ENCODE peak calls at places on chromosomes 16 and 17, in five cellular contexts. One of them, this sample, is unnamed.

GRCh38 chr17:15210247-15210646 is 54.9 kb downstream of the PMP22 start:
- DNase-seq in HFF-Myc: no peak
- DNase-seq in fibroblast of lung: no peak
- DNase-seq in upper lobe of right lung: no peak
- DNase-seq in fibroblast of villous mesenchyme: no peak
- DNase-seq in this sample: no peak

GRCh38 chr16:89402962-89403361 is 87.4 kb downstream of the ANKRD11 start:
- DNase-seq in HFF-Myc: no peak
- DNase-seq in fibroblast of lung: no peak
- DNase-seq in upper lobe of right lung: no peak
- DNase-seq in fibroblast of villous mesenchyme: no peak
- DNase-seq in this sample: no peak

GRCh38 chr16:78684040-78684611 is 584.7 kb downstream of the WWOX start:
- DNase-seq in HFF-Myc: no peak
- DNase-seq in fibroblast of lung: peak; percentile 98
- DNase-seq in upper lobe of right lung: no peak
- DNase-seq in fibroblast of villous mesenchyme: peak; percentile 98
- DNase-seq in this sample: peak; percentile 69

GRCh38 chr17:28144019-28144418 is 101.5 kb downstream of the NLK start:
- DNase-seq in HFF-Myc: no peak
- DNase-seq in fibroblast of lung: no peak
- DNase-seq in upper lobe of right lung: no peak
- DNase-seq in fibroblast of villous mesenchyme: no peak
- DNase-seq in this sample: no peak

GRCh38 chr16:23699100-23699499 is 13.9 kb downstream of the ERN2 start:
- DNase-seq in HFF-Myc: no peak
- DNase-seq in fibroblast of lung: no peak
- DNase-seq in upper lobe of right lung: no peak
- DNase-seq in fibroblast of villous mesenchyme: no peak
- DNase-seq in this sample: no peak

GRCh38 chr16:9094008-9094846 is 2.8 kb downstream of the HAPSTR1 start:
- DNase-seq in HFF-Myc: no peak
- DNase-seq in fibroblast of lung: no peak
- DNase-seq in upper lobe of right lung: no peak
- DNase-seq in fibroblast of villous mesenchyme: no peak
- DNase-seq in this sample: no peak

GRCh38 chr16:81787659-81788058 is 8.6 kb downstream of the PLCG2 start:
- DNase-seq in HFF-Myc: no peak
- DNase-seq in fibroblast of lung: no peak
- DNase-seq in upper lobe of right lung: no peak
- DNase-seq in fibroblast of villous mesenchyme: no peak
- DNase-seq in this sample: no peak

GRCh38 chr17:64112978-64113377 is 17.0 kb downstream of the ERN1 start:
- DNase-seq in HFF-Myc: no peak
- DNase-seq in fibroblast of lung: no peak
- DNase-seq in upper lobe of right lung: no peak
- DNase-seq in fibroblast of villous mesenchyme: no peak
- DNase-seq in this sample: no peak

GRCh38 chr16:81879625-81880024 is 100.5 kb downstream of the PLCG2 start:
- DNase-seq in HFF-Myc: no peak
- DNase-seq in fibroblast of lung: no peak
- DNase-seq in upper lobe of right lung: no peak
- DNase-seq in fibroblast of villous mesenchyme: no peak
- DNase-seq in this sample: no peak

GRCh38 chr17:2797632-2798031 is 1.4 kb downstream of the RAP1GAP2 start:
- DNase-seq in HFF-Myc: no peak
- DNase-seq in fibroblast of lung: no peak
- DNase-seq in upper lobe of right lung: no peak
- DNase-seq in fibroblast of villous mesenchyme: no peak
- DNase-seq in this sample: no peak

GRCh38 chr16:84357191-84357651 is 11.1 kb upstream of the ATP2C2 start:
- DNase-seq in HFF-Myc: no peak
- DNase-seq in fibroblast of lung: peak; percentile 26
- DNase-seq in upper lobe of right lung: no peak
- DNase-seq in fibroblast of villous mesenchyme: no peak
- DNase-seq in this sample: no peak

GRCh38 chr16:84354306-84354705 is 14.0 kb upstream of the ATP2C2 start:
- DNase-seq in HFF-Myc: no peak
- DNase-seq in fibroblast of lung: no peak
- DNase-seq in upper lobe of right lung: peak; percentile 74
- DNase-seq in fibroblast of villous mesenchyme: no peak
- DNase-seq in this sample: no peak

GRCh38 chr16:84355149-84355548 is 13.2 kb upstream of the ATP2C2 start:
- DNase-seq in HFF-Myc: no peak
- DNase-seq in fibroblast of lung: no peak
- DNase-seq in upper lobe of right lung: no peak
- DNase-seq in fibroblast of villous mesenchyme: no peak
- DNase-seq in this sample: no peak

GRCh38 chr16:84356591-84357116 is 11.7 kb upstream of the ATP2C2 start:
- DNase-seq in HFF-Myc: no peak
- DNase-seq in fibroblast of lung: no peak
- DNase-seq in upper lobe of right lung: no peak
- DNase-seq in fibroblast of villous mesenchyme: no peak
- DNase-seq in this sample: no peak

GRCh38 chr16:84356176-84356575 is 12.2 kb upstream of the ATP2C2 start:
- DNase-seq in HFF-Myc: no peak
- DNase-seq in fibroblast of lung: no peak
- DNase-seq in upper lobe of right lung: no peak
- DNase-seq in fibroblast of villous mesenchyme: no peak
- DNase-seq in this sample: no peak
- H3K4me3 ChIP-seq in HFF-Myc: no peak overlapping the region
- H3K4me3 ChIP-seq in fibroblast of lung: no peak overlapping the region
- H3K4me3 ChIP-seq in upper lobe of right lung: no peak overlapping the region
- H3K4me3 ChIP-seq in fibroblast of villous mesenchyme: no peak overlapping the region
- H3K4me3 ChIP-seq in this sample: no peak overlapping the region

GRCh38 chr17:564526-564925 is 150.1 kb downstream of the VPS53 start:
- DNase-seq in HFF-Myc: no peak
- DNase-seq in fibroblast of lung: no peak
- DNase-seq in upper lobe of right lung: no peak
- DNase-seq in fibroblast of villous mesenchyme: no peak
- DNase-seq in this sample: no peak

GRCh38 chr17:561118-561517 is 153.5 kb downstream of the VPS53 start:
- DNase-seq in HFF-Myc: no peak
- DNase-seq in fibroblast of lung: peak; percentile 37
- DNase-seq in upper lobe of right lung: no peak
- DNase-seq in fibroblast of villous mesenchyme: peak; percentile 41
- DNase-seq in this sample: peak; percentile 81

GRCh38 chr17:565506-565905 is 149.1 kb downstream of the VPS53 start:
- DNase-seq in HFF-Myc: no peak
- DNase-seq in fibroblast of lung: no peak
- DNase-seq in upper lobe of right lung: no peak
- DNase-seq in fibroblast of villous mesenchyme: no peak
- DNase-seq in this sample: no peak

GRCh38 chr17:562174-562573 is 152.5 kb downstream of the VPS53 start:
- DNase-seq in HFF-Myc: no peak
- DNase-seq in fibroblast of lung: no peak
- DNase-seq in upper lobe of right lung: no peak
- DNase-seq in fibroblast of villous mesenchyme: no peak
- DNase-seq in this sample: no peak

DNA sequence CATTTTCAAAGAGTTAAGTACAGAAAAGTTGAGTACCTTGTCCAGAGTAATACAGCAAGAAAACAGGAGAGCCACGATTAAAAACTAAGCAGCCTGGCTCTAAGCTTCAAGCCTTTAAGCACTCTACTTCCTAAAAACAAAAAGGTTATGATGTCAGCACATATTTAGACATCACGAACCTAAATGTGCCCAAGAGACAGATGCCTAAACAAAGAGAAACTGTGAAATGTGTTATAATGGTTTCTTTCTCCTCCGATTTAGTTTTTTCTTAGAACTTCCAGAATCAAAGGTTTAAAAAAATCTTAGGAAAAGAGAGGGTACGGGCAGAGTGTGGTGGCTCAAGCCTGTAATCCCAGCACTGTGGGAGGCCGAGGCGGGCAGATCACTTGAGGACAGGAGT is 151.0 kb downstream of the VPS53 start:
- DNase-seq in HFF-Myc: no peak
- DNase-seq in fibroblast of lung: no peak
- DNase-seq in upper lobe of right lung: no peak
- DNase-seq in fibroblast of villous mesenchyme: no peak
- DNase-seq in this sample: no peak
- TF ChIP-seq CTCF in HFF-Myc: no peak
- TF ChIP-seq CTCF in fibroblast of lung: no peak
- TF ChIP-seq CTCF in upper lobe of right lung: no peak
- TF ChIP-seq CTCF in fibroblast of villous mesenchyme: no peak
- TF ChIP-seq CTCF in this sample: no peak

GRCh38 chr17:80035687-80035936 is at the start of gene TBC1D16:
- DNase-seq in HFF-Myc: no peak
- DNase-seq in fibroblast of lung: no peak
- DNase-seq in upper lobe of right lung: no peak
- DNase-seq in fibroblast of villous mesenchyme: no peak
- DNase-seq in this sample: no peak

GRCh38 chr17:80033840-80034239 is 1.8 kb downstream of the TBC1D16 start:
- DNase-seq in HFF-Myc: no peak
- DNase-seq in fibroblast of lung: no peak
- DNase-seq in upper lobe of right lung: no peak
- DNase-seq in fibroblast of villous mesenchyme: no peak
- DNase-seq in this sample: no peak

GRCh38 chr17:80034977-80035686 is 540 bp downstream of the TBC1D16 start:
- DNase-seq in HFF-Myc: no peak
- DNase-seq in fibroblast of lung: peak; percentile 42
- DNase-seq in upper lobe of right lung: peak; percentile 76
- DNase-seq in fibroblast of villous mesenchyme: peak; percentile 73
- DNase-seq in this sample: no peak

GRCh38 chr17:80035937-80036714 is at the start of gene CCDC40:
- DNase-seq in HFF-Myc: no peak
- DNase-seq in fibroblast of lung: peak; percentile 70
- DNase-seq in upper lobe of right lung: peak; percentile 94
- DNase-seq in fibroblast of villous mesenchyme: peak; percentile 73
- DNase-seq in this sample: no peak

DNA sequence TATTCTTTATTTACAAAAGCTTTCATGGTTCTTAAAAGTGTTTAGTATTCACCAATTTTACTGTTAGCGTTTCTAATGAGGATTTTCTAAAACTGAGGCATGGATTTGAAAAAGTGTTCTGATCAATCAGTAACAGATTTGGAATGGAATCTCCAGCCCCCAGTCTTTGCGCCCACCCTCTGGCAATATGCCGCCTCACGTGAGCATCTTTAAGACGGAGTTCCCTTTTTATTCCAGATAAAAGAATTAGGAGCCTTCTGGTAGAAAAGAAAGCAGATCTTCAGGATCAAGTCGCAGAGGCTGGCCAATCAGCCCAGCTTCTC is 1.1 kb downstream of the TBC1D16 start:
- DNase-seq in HFF-Myc: no peak
- DNase-seq in fibroblast of lung: no peak
- DNase-seq in upper lobe of right lung: no peak
- DNase-seq in fibroblast of villous mesenchyme: no peak
- DNase-seq in this sample: no peak
- H3K4me3 ChIP-seq in HFF-Myc: peak overlapping the region; percentile 83
- H3K4me3 ChIP-seq in fibroblast of lung: peak overlapping the region; percentile 83
- H3K4me3 ChIP-seq in upper lobe of right lung: peak overlapping the region; percentile 72
- H3K4me3 ChIP-seq in fibroblast of villous mesenchyme: peak overlapping the region; percentile 82
- H3K4me3 ChIP-seq in this sample: peak overlapping the region; percentile 72

GRCh38 chr17:74814453-74814852 is 38.3 kb upstream of the NAT9 start:
- DNase-seq in HFF-Myc: no peak
- DNase-seq in fibroblast of lung: no peak
- DNase-seq in upper lobe of right lung: no peak
- DNase-seq in fibroblast of villous mesenchyme: no peak
- DNase-seq in this sample: no peak
- TF ChIP-seq CTCF in HFF-Myc: peak; percentile 16
- TF ChIP-seq CTCF in fibroblast of lung: no peak
- TF ChIP-seq CTCF in upper lobe of right lung: no peak
- TF ChIP-seq CTCF in fibroblast of villous mesenchyme: no peak
- TF ChIP-seq CTCF in this sample: peak; percentile 18

GRCh38 chr16:56998861-56999260 is 9.5 kb downstream of the NLRC5 start:
- DNase-seq in HFF-Myc: no peak
- DNase-seq in fibroblast of lung: no peak
- DNase-seq in upper lobe of right lung: no peak
- DNase-seq in fibroblast of villous mesenchyme: no peak
- DNase-seq in this sample: no peak
- H3K4me3 ChIP-seq in HFF-Myc: no peak overlapping the region
- H3K4me3 ChIP-seq in fibroblast of lung: no peak overlapping the region
- H3K4me3 ChIP-seq in upper lobe of right lung: no peak overlapping the region
- H3K4me3 ChIP-seq in fibroblast of villous mesenchyme: no peak overlapping the region
- H3K4me3 ChIP-seq in this sample: no peak overlapping the region

GRCh38 chr16:84184775-84185174 is 2.1 kb downstream of the TAF1C start:
- DNase-seq in HFF-Myc: no peak
- DNase-seq in fibroblast of lung: no peak
- DNase-seq in upper lobe of right lung: peak; percentile 67
- DNase-seq in fibroblast of villous mesenchyme: no peak
- DNase-seq in this sample: no peak

GRCh38 chr16:84182104-84182503 is 4.8 kb downstream of the TAF1C start:
- DNase-seq in HFF-Myc: no peak
- DNase-seq in fibroblast of lung: no peak
- DNase-seq in upper lobe of right lung: no peak
- DNase-seq in fibroblast of villous mesenchyme: no peak
- DNase-seq in this sample: no peak

GRCh38 chr16:84183572-84183875 is 3.3 kb downstream of the TAF1C start:
- DNase-seq in HFF-Myc: no peak
- DNase-seq in fibroblast of lung: no peak
- DNase-seq in upper lobe of right lung: no peak
- DNase-seq in fibroblast of villous mesenchyme: no peak
- DNase-seq in this sample: no peak

GRCh38 chr16:84182680-84183571 is 3.9 kb downstream of the TAF1C start:
- DNase-seq in HFF-Myc: no peak
- DNase-seq in fibroblast of lung: no peak
- DNase-seq in upper lobe of right lung: no peak
- DNase-seq in fibroblast of villous mesenchyme: no peak
- DNase-seq in this sample: no peak

GRCh38 chr16:84183911-84184310 is 2.9 kb downstream of the TAF1C start:
- DNase-seq in HFF-Myc: no peak
- DNase-seq in fibroblast of lung: no peak
- DNase-seq in upper lobe of right lung: no peak
- DNase-seq in fibroblast of villous mesenchyme: no peak
- DNase-seq in this sample: no peak
- TF ChIP-seq CTCF in HFF-Myc: no peak
- TF ChIP-seq CTCF in fibroblast of lung: no peak
- TF ChIP-seq CTCF in upper lobe of right lung: peak; percentile 27
- TF ChIP-seq CTCF in fibroblast of villous mesenchyme: peak; percentile 22
- TF ChIP-seq CTCF in this sample: peak; percentile 31

DNA sequence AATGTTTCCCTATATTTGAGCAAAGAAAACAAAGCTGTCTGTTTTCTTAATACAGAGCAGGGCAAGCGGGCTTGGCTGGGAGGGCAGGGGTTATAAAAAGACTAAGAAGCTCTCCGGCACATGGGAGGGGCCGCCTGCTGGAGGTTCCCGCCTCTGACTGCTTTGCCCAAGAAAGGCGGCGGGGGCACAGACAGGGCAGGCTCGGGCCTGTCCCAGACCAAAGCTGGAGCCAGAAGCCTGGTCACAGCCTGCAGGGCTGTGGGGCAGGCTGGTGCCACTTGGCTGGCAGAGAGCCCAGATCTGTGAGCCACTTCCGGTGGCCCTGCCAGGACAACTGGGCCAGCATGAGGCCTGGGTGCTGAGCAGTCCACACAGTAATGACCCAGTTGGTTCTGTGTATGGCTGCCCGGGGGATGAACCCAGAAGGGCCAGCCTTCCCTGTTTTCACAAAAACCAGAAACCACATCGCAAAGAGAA is 89.4 kb downstream of the LITAF start:
- DNase-seq in HFF-Myc: no peak
- DNase-seq in fibroblast of lung: peak; percentile 53
- DNase-seq in upper lobe of right lung: peak; percentile 93
- DNase-seq in fibroblast of villous mesenchyme: peak; percentile 75
- DNase-seq in this sample: peak; percentile 83
- H3K4me3 ChIP-seq in HFF-Myc: no peak overlapping the region
- H3K4me3 ChIP-seq in fibroblast of lung: no peak overlapping the region
- H3K4me3 ChIP-seq in upper lobe of right lung: no peak overlapping the region
- H3K4me3 ChIP-seq in fibroblast of villous mesenchyme: no peak overlapping the region
- H3K4me3 ChIP-seq in this sample: no peak overlapping the region